ENCODE peak calls at places on chromosomes 6 and 20, in six cellular contexts. J, X, B, D, W and Z are unnamed samples.

GRCh38 chr6:17448165-17448564 is 54.8 kb downstream of the CAP2 start:
- DNase-seq in W (no peak), D (no peak), X (no peak), J (no peak), B (no peak), Z (no peak)

GRCh38 chr6:35146453-35146852 is 5.3 kb upstream of the TCP11 start:
- DNase-seq in J (no peak), X (no peak), B (no peak), W (no peak), D (peak), Z (peak)

GRCh38 chr6:17932362-17932852 is 55.0 kb downstream of the KIF13A start:
- DNase-seq in D (no peak), B (no peak), W (no peak), J (no peak), X (no peak), Z (peak)

GRCh38 chr6:122452509-122452908 is 19.1 kb downstream of the SERINC1 start:
- DNase-seq in B (no peak), D (no peak), X (no peak), W (no peak), J (no peak), Z (no peak)

GRCh38 chr6:116714296-116714695 is 33.3 kb downstream of the KPNA5 start:
- DNase-seq in B (no peak), W (no peak), X (no peak), D (no peak), J (no peak), Z (no peak)

GRCh38 chr20:3090565-3090964 is 6.0 kb upstream of the AVP start:
- DNase-seq in J (no peak), X (no peak), W (no peak), B (no peak), D (no peak), Z (no peak)

GRCh38 chr6:98724537-98724936 is 109.8 kb upstream of the POU3F2 start:
- DNase-seq in J (no peak), B (no peak), D (no peak), X (no peak), W (no peak), Z (no peak)

GRCh38 chr6:125444234-125444949 is 142.6 kb upstream of the HDDC2 start:
- DNase-seq in X (no peak), J (no peak), W (no peak), B (no peak), D (no peak), Z (peak)

GRCh38 chr6:28137458-28138020 is 4.1 kb upstream of the ZKSCAN8 start:
- DNase-seq in J (no peak), D (no peak), X (peak), B (no peak), W (no peak), Z (no peak)

GRCh38 chr20:22819784-22820183 is 215.3 kb upstream of the SSTR4 start:
- DNase-seq in D (no peak), J (no peak), X (no peak), B (no peak), W (no peak), Z (no peak)

GRCh38 chr20:51528263-51529026 is 14.1 kb downstream of the NFATC2 start:
- DNase-seq in X (no peak), W (no peak), B (peak), D (no peak), J (no peak), Z (no peak)

GRCh38 chr6:94953867-94954631 is 623.3 kb upstream of the MANEA start:
- DNase-seq in X (no peak), D (no peak), J (no peak), B (no peak), W (no peak), Z (no peak)

GRCh38 chr20:4656491-4656890 is 65.2 kb upstream of the PRND start:
- DNase-seq in D (no peak), X (no peak), J (no peak), W (no peak), B (no peak), Z (no peak)

GRCh38 chr20:4876731-4877130 is 124.6 kb downstream of the SLC23A2 start:
- DNase-seq in X (no peak), W (no peak), D (no peak), B (no peak), J (no peak), Z (no peak)

GRCh38 chr20:48378976-48379670 is 448.7 kb downstream of the PREX1 start:
- DNase-seq in B (no peak), D (no peak), W (no peak), X (no peak), J (no peak), Z (no peak)

GRCh38 chr6:11364971-11365397 is 132.5 kb upstream of the NEDD9 start:
- DNase-seq in D (no peak), J (no peak), W (no peak), X (no peak), B (no peak), Z (no peak)

GRCh38 chr6:36660771-36661471 is 17.6 kb upstream of the CDKN1A start:
- DNase-seq in J (peak), D (no peak), X (no peak), W (peak), B (no peak), Z (peak)

GRCh38 chr6:37192669-37193068 is 22.7 kb downstream of the PIM1 start:
- DNase-seq in X (no peak), W (no peak), J (no peak), D (no peak), B (no peak), Z (no peak)

GRCh38 chr6:158014505-158015187 is 33.0 kb downstream of the SYNJ2 start:
- DNase-seq in B (no peak), J (no peak), D (no peak), X (no peak), W (peak), Z (no peak)

GRCh38 chr6:133630651-133631050 is 258.3 kb upstream of the TCF21 start:
- DNase-seq in X (no peak), J (no peak), D (no peak), W (no peak), B (no peak), Z (no peak)

GRCh38 chr20:59356662-59357061 is 56.3 kb downstream of the EDN3 start:
- DNase-seq in B (no peak), W (peak), X (no peak), D (no peak), J (no peak), Z (no peak)

GRCh38 chr6:148835920-148836441 is 89.2 kb downstream of the UST start:
- DNase-seq in J (no peak), D (no peak), X (no peak), B (no peak), W (no peak), Z (no peak)

GRCh38 chr6:38973178-38974057 is 75.2 kb upstream of the GLP1R start:
- DNase-seq in J (no peak), X (peak), B (no peak), D (peak), W (no peak), Z (no peak)

GRCh38 chr6:83603560-83603959 is 91.2 kb downstream of the PRSS35 start:
- DNase-seq in D (no peak), W (no peak), J (no peak), X (no peak), B (no peak), Z (no peak)

GRCh38 chr6:170006524-170007467 is 255.4 kb downstream of the ERMARD start:
- DNase-seq in W (peak), D (no peak), B (no peak), X (no peak), J (no peak), Z (no peak)

GRCh38 chr6:42142118-42142835 is at the start of gene C6orf132:
- DNase-seq in W (no peak), X (peak), B (no peak), D (no peak), J (peak), Z (peak)
- H3K27ac ChIP-seq in W (no peak), X (no peak), B (no peak), D (peak), J (peak), Z (no peak)

DNA sequence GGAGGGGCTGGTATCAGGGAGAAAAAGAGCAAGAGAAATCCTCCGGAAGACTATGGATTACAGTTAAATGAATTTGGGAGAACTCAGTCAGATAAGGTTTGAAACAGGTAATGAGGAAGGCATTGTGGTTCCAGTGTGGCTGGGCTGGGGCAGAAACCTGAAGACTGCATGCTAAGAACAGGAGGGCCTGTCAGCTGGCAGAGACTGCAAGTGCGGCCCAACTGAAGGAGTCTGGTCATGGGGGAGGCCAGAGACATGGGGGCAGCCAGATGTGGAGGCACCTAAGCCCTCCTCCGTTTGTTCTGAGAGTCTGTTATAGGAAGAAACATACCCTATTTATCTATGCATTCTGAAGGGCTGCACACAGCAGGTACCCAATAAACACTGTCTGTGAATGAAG is 16.6 kb downstream of the TFB1M start:
- DNase-seq in W (no peak), J (no peak), D (no peak), X (no peak), B (no peak), Z (no peak)
- H3K27ac ChIP-seq in W (no peak), J (no peak), D (no peak), X (no peak), B (no peak), Z (no peak)

GRCh38 chr20:32549842-32550241 is 35.3 kb downstream of the NOL4L start:
- DNase-seq in W (no peak), X (no peak), D (no peak), J (no peak), B (no peak), Z (no peak)

GRCh38 chr20:32544893-32545840 is 40.0 kb downstream of the NOL4L start:
- DNase-seq in W (no peak), X (no peak), D (no peak), J (no peak), B (no peak), Z (no peak)

GRCh38 chr20:32544260-32544722 is 40.8 kb downstream of the NOL4L start:
- DNase-seq in B (no peak), D (no peak), W (no peak), X (no peak), J (no peak), Z (no peak)

GRCh38 chr20:32547753-32548034 is 37.4 kb downstream of the NOL4L start:
- DNase-seq in B (no peak), X (no peak), W (no peak), J (no peak), D (no peak), Z (no peak)

DNA sequence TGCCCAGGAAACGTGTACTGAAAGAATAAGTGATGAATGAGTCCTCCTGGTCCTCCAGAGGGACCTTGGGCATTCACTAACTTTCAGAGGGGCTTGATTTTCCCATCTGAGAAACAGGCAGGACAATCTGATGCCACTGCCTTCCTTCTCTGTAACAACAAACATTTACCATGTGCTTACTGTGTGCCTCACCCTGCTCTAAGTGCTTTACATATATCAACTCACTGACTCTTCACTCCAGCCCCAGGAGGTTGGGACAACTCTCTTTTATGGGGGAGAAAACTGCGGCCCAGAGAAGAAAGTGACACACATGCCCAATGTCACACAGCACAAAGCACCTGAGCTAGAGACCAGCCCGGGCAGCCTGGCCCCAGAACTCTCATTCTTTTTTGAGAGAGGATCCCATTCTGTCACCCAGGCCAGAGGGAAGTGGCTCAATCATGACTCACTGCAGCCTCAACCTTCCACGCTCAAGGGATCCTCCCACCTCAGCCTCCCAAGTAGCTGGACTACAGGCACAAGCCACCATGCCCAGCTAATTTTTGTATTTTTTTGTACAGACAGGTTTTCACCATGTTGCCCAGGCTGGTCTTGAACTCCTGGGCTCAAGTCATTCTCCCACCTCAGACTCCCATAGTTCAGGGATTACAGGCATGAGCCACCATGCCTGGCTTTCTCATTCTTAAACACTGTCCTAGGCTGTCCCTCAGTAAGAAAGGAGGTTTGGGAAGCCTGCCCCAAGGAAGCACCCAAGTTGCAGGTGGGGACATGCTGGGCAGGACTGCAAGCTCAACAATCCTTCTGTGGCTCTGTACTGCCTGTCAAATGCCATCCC is 38.0 kb downstream of the NOL4L start:
- DNase-seq in D (no peak), J (no peak), X (no peak), B (no peak), W (no peak), Z (no peak)
- H3K27ac ChIP-seq in D (no peak), J (no peak), X (peak), B (no peak), W (no peak), Z (no peak)

DNA sequence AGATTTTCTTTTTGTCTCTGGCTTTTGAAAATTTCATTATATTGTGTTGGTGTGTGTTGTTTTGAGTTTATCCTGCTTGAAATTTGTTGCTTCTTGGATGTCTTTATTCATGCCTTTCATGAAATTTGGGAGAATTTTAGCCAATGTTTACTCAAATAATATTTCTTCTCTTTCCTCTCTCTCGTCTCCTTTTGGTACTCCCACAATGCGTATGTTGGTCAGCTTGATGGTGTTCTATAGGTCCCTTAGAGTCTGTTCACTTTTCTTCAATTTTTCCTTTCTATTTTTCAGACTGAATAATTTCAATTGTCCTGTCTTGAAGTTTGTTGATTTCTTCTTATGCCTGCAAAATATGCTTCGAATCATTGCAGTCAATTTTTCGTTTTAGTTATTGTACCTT is 39.6 kb downstream of the SCP2D1 start:
- DNase-seq in W (no peak), X (no peak), J (no peak), B (no peak), D (no peak), Z (no peak)
- H3K27ac ChIP-seq in W (no peak), X (no peak), J (no peak), B (no peak), D (no peak), Z (no peak)

DNA sequence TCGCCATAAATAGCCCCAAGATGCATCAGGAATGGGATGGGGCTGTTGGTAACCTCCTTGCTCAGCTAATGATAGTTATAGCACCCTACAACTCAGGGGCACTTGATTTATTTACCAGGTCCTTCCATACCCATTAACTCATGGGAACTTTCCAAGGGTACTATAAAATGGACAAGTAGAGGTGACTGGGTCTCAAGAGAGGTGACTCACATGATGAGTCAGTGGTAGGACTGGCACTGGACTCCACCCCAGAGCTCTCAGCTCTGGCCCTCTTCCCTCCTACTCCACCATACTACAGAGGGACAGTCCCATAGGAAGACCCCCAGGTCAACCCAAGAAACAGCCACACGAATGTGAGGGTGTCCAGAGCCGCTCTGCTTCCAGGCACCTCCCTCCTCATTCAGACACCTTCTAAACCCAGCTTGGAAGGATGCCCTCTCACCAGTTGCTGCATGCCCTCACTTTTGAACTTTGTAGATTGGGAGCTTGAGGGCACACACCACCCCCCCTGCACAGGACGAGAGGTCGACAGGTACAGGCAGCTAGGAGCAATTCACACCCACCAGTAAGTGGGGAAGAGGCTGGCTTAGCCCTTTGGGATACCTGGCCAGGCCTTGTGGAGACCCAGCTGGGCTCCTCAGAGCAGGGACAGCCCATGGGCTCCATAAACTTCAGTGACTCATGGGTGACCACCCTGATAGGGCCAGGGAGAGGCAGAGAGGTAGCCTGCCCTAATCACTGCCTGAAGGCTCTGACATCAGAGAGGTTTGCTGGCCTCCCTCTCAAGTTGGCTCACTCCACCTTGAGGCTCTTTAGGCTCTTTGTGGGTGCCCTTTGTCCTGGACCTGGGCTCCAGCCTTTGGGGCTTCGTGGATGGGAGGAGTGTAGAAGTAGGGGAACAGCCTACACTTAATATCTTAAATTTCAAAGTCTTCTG is 81.6 kb upstream of the MLN start:
- DNase-seq in J (no peak), B (no peak), X (no peak), D (peak), W (no peak), Z (no peak)
- H3K27ac ChIP-seq in J (no peak), B (no peak), X (no peak), D (no peak), W (no peak), Z (no peak)